ENCODE peak calls at places on chromosomes 1 and 21, in six cellular contexts. A is body of pancreas, G is esophagus squamous epithelium, Y is lung, Z is IMR-90, V is AG04450. X is an unnamed sample. For H3K9me3, the result is how much of the 10 kb centered on the place peaks cover.

GRCh38 chr1:228446849-228447248 is 30.2 kb upstream of the TRIM17 start:
- DNase-seq in A (no peak), G (no peak), Y (no peak), Z (no peak), V (no peak), X (no peak)

GRCh38 chr1:44714944-44715571 is 15.9 kb downstream of the RNU5D-1 start:
- DNase-seq in A (peak), G (no peak), Y (peak), Z (peak), V (no peak), X (peak)

GRCh38 chr1:209618756-209619420 is 33.3 kb downstream of the LAMB3 start:
- DNase-seq in A (no peak), G (no peak), Y (no peak), Z (no peak), V (no peak), X (no peak)

GRCh38 chr1:36231191-36231590 is 6.9 kb downstream of the THRAP3 start:
- DNase-seq in A (no peak), G (no peak), Y (no peak), Z (no peak), V (no peak), X (no peak)

GRCh38 chr1:70979313-70979712 is 68.3 kb downstream of the PTGER3 start:
- DNase-seq in A (peak), G (no peak), Y (no peak), Z (no peak), V (no peak), X (no peak)

GRCh38 chr1:165857046-165857801 is 29.8 kb downstream of the UCK2 start:
- DNase-seq in A (no peak), G (no peak), Y (no peak), Z (peak), V (no peak), X (peak)

GRCh38 chr1:7752512-7753417 is 18.3 kb upstream of the VAMP3 start:
- DNase-seq in A (peak), G (no peak), Y (peak), Z (peak), V (peak), X (peak)

GRCh38 chr1:116733466-116734108 is 20.6 kb upstream of the CD2 start:
- DNase-seq in A (no peak), G (no peak), Y (no peak), Z (no peak), V (no peak), X (no peak)

GRCh38 chr21:24514081-24514733 is 1093.1 kb downstream of the MRPL39 start:
- DNase-seq in A (no peak), G (no peak), Y (no peak), Z (peak), V (no peak), X (no peak)

GRCh38 chr1:228242313-228242864 is 34.5 kb downstream of the OBSCN start:
- DNase-seq in A (no peak), G (no peak), Y (no peak), Z (no peak), V (no peak), X (no peak)

GRCh38 chr1:183063349-183063748 is 40.1 kb downstream of the LAMC1 start:
- DNase-seq in A (no peak), G (no peak), Y (no peak), Z (peak), V (no peak), X (no peak)

GRCh38 chr1:18882511-18882910 is 19.8 kb downstream of the ALDH4A1 start:
- DNase-seq in A (no peak), G (no peak), Y (no peak), Z (peak), V (no peak), X (no peak)

GRCh38 chr21:42161401-42161956 is 57.5 kb upstream of the ABCG1 start:
- DNase-seq in A (no peak), G (no peak), Y (no peak), Z (no peak), V (no peak), X (no peak)

GRCh38 chr1:151639466-151639865 is 27.6 kb downstream of the SNX27 start:
- DNase-seq in A (no peak), G (no peak), Y (no peak), Z (peak), V (no peak), X (no peak)

GRCh38 chr1:218743861-218744505 is 398.8 kb downstream of the TGFB2 start:
- DNase-seq in A (no peak), G (no peak), Y (no peak), Z (no peak), V (no peak), X (no peak)

GRCh38 chr1:111516008-111516535 is 12.6 kb upstream of the ADORA3 start:
- DNase-seq in A (peak), G (no peak), Y (peak), Z (peak), V (no peak), X (no peak)

GRCh38 chr1:239976130-239976968 is 115.3 kb upstream of the FMN2 start:
- DNase-seq in A (peak), G (no peak), Y (no peak), Z (peak), V (peak), X (peak)

GRCh38 chr1:32179193-32179442 is 357 bp upstream of the TXLNA start:
- DNase-seq in A (no peak), G (no peak), Y (no peak), Z (no peak), V (no peak), X (no peak)

GRCh38 chr1:29674625-29675326 is 438.5 kb downstream of the PTPRU start:
- DNase-seq in A (no peak), G (no peak), Y (peak), Z (no peak), V (no peak), X (peak)
- H3K9me3 ChIP-seq in A (under half), G (under half), Y (under half), Z (under half), V (under half), X (under half)

DNA sequence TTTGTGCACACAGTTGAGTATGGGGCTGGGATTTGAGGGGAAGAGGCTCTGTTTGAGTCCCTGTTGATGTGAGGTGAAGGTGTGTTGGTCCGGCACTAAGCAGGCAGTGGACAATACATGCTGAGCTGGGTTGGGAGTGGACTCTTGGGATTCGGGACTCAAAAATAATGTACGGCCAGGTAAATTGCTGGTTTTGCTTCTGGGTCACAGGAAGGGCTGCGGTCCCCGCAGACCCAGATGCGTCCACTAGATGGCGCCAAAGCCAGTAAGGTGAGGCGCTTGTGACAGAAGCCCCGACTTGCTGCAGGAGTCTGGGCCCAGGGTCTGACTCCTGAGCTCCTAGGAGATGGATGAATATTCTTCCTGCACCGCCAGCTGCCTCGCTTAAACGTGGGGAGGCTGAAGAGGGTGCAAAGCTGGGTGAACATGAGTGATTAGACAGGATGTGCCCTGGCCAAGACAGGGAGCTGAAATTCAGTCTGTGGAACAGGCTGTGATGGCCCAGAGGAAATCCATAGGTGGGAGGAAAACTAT is 61.4 kb downstream of the ACBD3 start:
- DNase-seq in A (peak), G (no peak), Y (peak), Z (peak), V (peak), X (peak)
- TF ChIP-seq CTCF in A (peak), G (peak), Y (peak), Z (peak), V (peak), X (peak)

GRCh38 chr21:27371688-27372331 is 404.9 kb upstream of the ADAMTS5 start:
- DNase-seq in A (no peak), G (no peak), Y (no peak), Z (peak), V (no peak), X (no peak)

GRCh38 chr21:27371065-27371464 is 404.2 kb upstream of the ADAMTS5 start:
- DNase-seq in A (no peak), G (no peak), Y (no peak), Z (no peak), V (no peak), X (no peak)

GRCh38 chr21:27369234-27369633 is 402.3 kb upstream of the ADAMTS5 start:
- DNase-seq in A (no peak), G (no peak), Y (no peak), Z (no peak), V (no peak), X (no peak)

GRCh38 chr21:27372381-27372780 is 405.5 kb upstream of the ADAMTS5 start:
- DNase-seq in A (no peak), G (no peak), Y (no peak), Z (no peak), V (no peak), X (no peak)

GRCh38 chr21:27369962-27370578 is 403.2 kb upstream of the ADAMTS5 start:
- DNase-seq in A (no peak), G (no peak), Y (no peak), Z (no peak), V (no peak), X (no peak)
- H3K9me3 ChIP-seq in A (under half), G (under half), Y (under half), Z (under half), V (under half), X (under half)

DNA sequence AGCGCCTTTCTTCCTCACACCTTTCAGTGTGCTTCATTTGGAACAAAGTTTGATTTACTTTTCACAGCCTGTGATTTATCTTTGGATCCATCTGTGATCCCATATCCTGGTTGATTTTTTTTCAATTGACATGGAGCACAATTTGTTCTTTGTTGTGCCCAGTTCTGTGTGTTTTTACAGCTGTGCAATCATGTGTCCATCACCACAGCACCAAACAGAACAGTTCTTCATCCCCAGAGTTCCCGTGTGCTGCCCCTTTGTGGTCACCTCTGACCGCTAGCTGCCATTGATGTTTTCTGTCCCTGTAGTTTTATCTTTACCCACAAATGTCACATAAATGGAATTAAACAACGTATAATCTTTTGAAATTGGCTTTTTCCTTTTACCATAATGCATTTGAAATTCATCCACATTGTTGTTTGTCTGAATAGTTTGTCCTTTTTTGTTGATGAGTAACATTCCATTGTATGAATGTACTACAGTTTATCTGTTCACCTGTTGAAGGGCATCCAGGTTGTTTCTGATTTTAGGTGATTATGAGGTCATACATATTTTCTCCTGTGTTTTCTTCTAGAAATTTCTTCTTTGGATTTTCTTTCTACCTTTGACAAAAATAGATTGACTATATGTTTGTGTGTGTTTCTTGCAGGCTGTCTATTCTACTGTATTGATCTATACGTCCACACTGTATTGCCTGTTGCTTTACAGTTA is 17.4 kb downstream of the MIGA1 start:
- DNase-seq in A (no peak), G (no peak), Y (no peak), Z (no peak), V (no peak), X (no peak)
- TF ChIP-seq CTCF in A (no peak), G (no peak), Y (no peak), Z (no peak), V (no peak), X (no peak)

GRCh38 chr1:181344091-181344490 is 139.2 kb upstream of the CACNA1E start:
- DNase-seq in A (no peak), G (no peak), Y (no peak), Z (no peak), V (no peak), X (no peak)
- H3K9me3 ChIP-seq in A (under half), G (under half), Y (under half), Z (under half), V (under half), X (under half)

GRCh38 chr1:207711285-207711684 is 40.6 kb upstream of the CD46 start:
- DNase-seq in A (peak), G (no peak), Y (no peak), Z (peak), V (no peak), X (no peak)
- TF ChIP-seq CTCF in A (no peak), G (no peak), Y (no peak), Z (no peak), V (no peak), X (no peak)

GRCh38 chr21:10627316-10627863 is 106.0 kb downstream of the TPTE start:
- DNase-seq in A (no peak), G (no peak), Y (no peak), Z (no peak), V (no peak), X (no peak)
- H3K9me3 ChIP-seq in A (under half), G (under half), Y (under half), Z (under half), V (under half), X (under half)

DNA sequence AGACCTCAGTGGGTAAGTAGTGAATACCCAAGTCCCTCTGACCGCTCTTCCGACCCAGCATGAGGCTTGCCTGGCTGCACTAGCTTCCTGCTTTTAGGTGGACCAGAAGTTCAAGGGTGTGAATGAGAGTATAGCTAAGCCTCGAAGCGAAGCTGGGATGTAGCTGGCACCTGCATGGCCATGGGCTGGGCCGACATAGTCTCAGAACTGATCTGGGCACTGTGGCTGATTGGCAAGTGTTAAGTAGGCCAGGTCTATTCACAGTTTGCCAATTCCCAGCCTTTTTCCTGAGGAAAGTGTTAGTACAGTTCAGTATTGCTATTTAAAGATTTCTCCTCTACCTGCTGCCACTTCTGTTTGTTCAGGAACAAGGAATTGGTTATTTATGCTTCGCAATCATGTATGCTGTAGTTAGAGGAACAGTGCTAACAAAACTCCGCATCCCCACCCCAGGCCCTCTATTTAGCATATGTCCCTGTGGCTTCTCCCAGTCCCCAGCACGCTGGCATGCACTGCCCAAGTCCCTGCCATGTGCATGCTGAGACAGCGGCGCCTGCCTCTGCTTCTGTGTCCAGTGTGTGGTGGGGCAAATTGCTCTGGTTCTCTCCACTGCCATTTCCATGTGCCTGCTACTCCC is 16.3 kb downstream of the SPATA46 start:
- DNase-seq in A (no peak), G (no peak), Y (no peak), Z (no peak), V (no peak), X (peak)
- TF ChIP-seq CTCF in A (no peak), G (no peak), Y (no peak), Z (no peak), V (no peak), X (no peak)

GRCh38 chr21:19922122-19922521 is 1076.1 kb upstream of the NCAM2 start:
- DNase-seq in A (no peak), G (no peak), Y (no peak), Z (no peak), V (no peak), X (no peak)
- H3K9me3 ChIP-seq in A (under half), G (under half), Y (under half), Z (under half), V (under half), X (under half)